ENCODE peak calls at places on chromosomes 11 and 22, in four cellular contexts. One of them, this sample, is unnamed.
A peak's percentile ranks its signal among the peaks of the same experiment; 100 is the strongest.

GRCh38 chr11:10669258-10670033 is 24.1 kb downstream of the IRAG1 start:
- DNase-seq in H1: no peak
- DNase-seq in sigmoid colon: peak; percentile 79
- DNase-seq in heart left ventricle: no peak
- DNase-seq in this sample: peak; percentile 61

GRCh38 chr11:44574620-44575287 is 9.3 kb downstream of the CD82 start:
- DNase-seq in H1: no peak
- DNase-seq in heart left ventricle: no peak
- DNase-seq in sigmoid colon: no peak
- DNase-seq in this sample: no peak

GRCh38 chr11:132588366-132588765 is 943.9 kb downstream of the OPCML start:
- DNase-seq in H1: no peak
- DNase-seq in sigmoid colon: no peak
- DNase-seq in heart left ventricle: no peak
- DNase-seq in this sample: no peak

GRCh38 chr11:71458146-71459070 is 5.4 kb downstream of the NADSYN1 start:
- DNase-seq in heart left ventricle: no peak
- DNase-seq in H1: no peak
- DNase-seq in sigmoid colon: no peak
- DNase-seq in this sample: no peak

GRCh38 chr11:80838153-80838552 is 1397.3 kb upstream of the TENM4 start:
- DNase-seq in heart left ventricle: no peak
- DNase-seq in H1: no peak
- DNase-seq in sigmoid colon: no peak
- DNase-seq in this sample: no peak

GRCh38 chr22:50606126-50606525 is 5.5 kb downstream of the MAPK8IP2 start:
- DNase-seq in sigmoid colon: peak; percentile 59
- DNase-seq in heart left ventricle: no peak
- DNase-seq in H1: no peak
- DNase-seq in this sample: no peak

GRCh38 chr11:63985812-63986155 is 454 bp upstream of the OTUB1 start:
- DNase-seq in H1: no peak
- DNase-seq in heart left ventricle: no peak
- DNase-seq in sigmoid colon: no peak
- DNase-seq in this sample: no peak

GRCh38 chr11:96869207-96869606 is 479.4 kb downstream of the JRKL start:
- DNase-seq in H1: no peak
- DNase-seq in sigmoid colon: no peak
- DNase-seq in heart left ventricle: no peak
- DNase-seq in this sample: no peak

GRCh38 chr11:134272381-134273316 is 3.5 kb upstream of the GLB1L3 start:
- DNase-seq in sigmoid colon: no peak
- DNase-seq in H1: peak; percentile 82
- DNase-seq in heart left ventricle: no peak
- DNase-seq in this sample: no peak

GRCh38 chr11:119207300-119207570 is 1.1 kb downstream of the CBL start:
- DNase-seq in sigmoid colon: no peak
- DNase-seq in heart left ventricle: no peak
- DNase-seq in H1: no peak
- DNase-seq in this sample: peak; percentile 35

GRCh38 chr11:119205080-119205479 is 1.1 kb upstream of the CBL start:
- DNase-seq in sigmoid colon: no peak
- DNase-seq in H1: no peak
- DNase-seq in heart left ventricle: peak; percentile 44
- DNase-seq in this sample: no peak

GRCh38 chr11:119207607-119208006 is 1.5 kb downstream of the CBL start:
- DNase-seq in H1: no peak
- DNase-seq in heart left ventricle: no peak
- DNase-seq in sigmoid colon: no peak
- DNase-seq in this sample: no peak

GRCh38 chr11:119206512-119207299 is 567 bp downstream of the CBL start:
- DNase-seq in H1: no peak
- DNase-seq in sigmoid colon: peak; percentile 77
- DNase-seq in heart left ventricle: peak; percentile 68
- DNase-seq in this sample: no peak

DNA sequence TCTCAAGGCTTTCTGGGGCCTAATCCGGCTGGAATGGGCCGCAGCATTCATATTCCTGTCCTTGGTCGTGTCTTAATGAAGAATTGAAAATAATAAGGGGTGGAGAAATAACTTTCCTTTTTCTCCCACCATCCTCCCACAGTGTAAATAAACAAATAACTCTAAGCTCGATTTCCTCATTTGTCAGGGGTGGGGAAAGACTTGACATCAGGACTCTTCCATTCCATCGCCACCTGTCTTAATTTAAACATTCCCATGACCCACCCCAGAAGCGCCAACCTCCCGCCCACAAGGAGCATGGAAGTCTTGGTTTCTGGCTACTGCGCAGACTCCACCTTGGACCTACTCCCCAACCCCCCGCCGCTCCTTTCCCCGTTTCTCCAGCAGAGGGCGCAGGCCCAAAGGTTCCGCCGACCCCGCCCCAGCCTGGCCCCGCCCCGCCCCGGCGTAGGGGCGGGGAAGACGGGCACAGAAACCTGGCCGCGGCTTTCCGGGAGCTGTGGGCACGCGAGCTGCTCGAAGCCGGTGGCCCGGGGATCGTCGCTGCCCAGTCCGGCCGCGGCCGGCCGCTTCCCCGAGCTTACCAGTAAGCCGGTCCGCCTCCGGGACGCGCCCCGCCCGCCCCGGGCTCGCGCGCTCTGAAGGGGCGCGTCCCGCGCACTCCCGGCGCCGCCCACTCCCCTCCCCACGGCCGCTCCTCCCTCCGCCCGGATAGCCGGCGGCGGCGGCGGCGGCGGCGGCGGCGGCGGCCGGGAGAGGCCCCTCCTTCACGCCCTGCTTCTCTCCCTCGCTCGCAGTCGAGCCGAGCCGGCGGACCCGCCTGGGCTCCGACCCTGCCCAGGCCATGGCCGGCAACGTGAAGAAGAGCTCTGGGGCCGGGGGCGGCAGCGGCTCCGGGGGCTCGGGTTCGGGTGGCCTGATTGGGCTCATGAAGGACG is at the start of gene CBL:
- DNase-seq in sigmoid colon: peak; percentile 98
- DNase-seq in heart left ventricle: peak; percentile 95
- DNase-seq in H1: peak; percentile 75
- DNase-seq in this sample: peak; percentile 90
- TF ChIP-seq POLR2A in sigmoid colon: peak; percentile 46
- TF ChIP-seq POLR2A in heart left ventricle: no peak
- TF ChIP-seq POLR2A in H1: peak; percentile 28
- TF ChIP-seq POLR2A in this sample: peak; percentile 35

DNA sequence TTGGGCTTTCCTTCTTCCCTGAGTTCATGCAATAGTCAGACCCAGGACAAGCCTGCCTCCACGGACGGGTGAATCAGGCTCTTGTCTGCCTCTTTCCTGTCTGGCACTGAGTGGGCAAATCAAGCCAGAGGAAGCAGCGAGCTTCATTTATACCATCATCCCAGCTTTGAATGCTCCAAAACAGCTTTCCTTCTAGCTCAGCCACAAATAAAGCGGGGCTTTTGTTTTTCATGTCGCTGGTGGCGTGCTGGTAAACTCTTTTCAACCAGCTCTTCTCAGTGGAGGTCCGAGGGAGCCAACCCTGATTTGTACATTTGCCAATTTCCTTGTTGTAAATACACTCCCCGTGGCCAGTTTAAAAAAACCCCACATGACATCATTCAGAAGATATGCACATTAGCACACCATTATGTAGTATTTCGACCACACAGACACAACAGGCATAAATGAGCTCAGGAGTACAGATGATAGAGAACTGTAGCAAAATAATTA is 8.6 kb downstream of the C11orf91 start:
- DNase-seq in H1: no peak
- DNase-seq in sigmoid colon: peak; percentile 89
- DNase-seq in heart left ventricle: peak; percentile 68
- DNase-seq in this sample: peak; percentile 98
- TF ChIP-seq POLR2A in H1: no peak
- TF ChIP-seq POLR2A in sigmoid colon: no peak
- TF ChIP-seq POLR2A in heart left ventricle: no peak
- TF ChIP-seq POLR2A in this sample: peak; percentile 54

DNA sequence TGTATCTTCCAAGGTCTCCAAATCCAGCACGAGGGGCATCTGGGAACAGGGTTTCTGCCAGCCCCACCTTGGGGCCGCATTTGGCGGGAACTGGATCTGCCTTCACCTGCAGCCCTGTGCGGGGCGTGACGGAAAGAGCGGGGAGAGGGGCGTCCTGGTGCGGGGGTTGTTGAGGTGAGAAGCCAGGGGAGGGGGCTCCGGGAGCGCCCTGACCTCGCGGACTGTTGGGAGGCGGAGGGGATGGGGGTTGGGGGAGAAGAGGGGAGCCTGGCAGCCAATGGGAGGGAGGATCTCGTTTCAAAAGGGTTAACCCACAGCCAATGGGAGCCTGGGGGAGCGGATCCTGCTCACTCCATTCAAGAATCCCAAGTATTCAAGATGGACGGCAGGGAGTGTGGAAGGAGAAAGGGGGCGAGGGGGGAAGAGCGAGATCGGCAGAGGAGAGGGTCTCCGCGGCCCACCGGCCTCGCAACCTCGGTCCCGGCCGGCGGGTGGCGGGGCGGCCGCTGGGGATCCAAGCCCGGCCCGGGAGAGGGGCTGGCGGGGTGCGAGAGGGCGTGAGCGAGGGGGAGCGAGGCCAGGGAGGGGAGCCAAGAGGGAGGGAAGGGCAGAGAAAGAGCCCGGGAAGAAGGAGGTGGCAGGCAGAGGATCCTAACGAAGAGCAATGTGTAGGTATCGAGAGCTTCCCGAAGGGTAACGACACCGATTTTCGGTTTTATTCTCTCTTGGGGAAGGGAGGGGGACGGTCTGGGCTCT is 11.5 kb downstream of the YPEL4 start:
- DNase-seq in H1: peak; percentile 89
- DNase-seq in heart left ventricle: peak; percentile 80
- DNase-seq in sigmoid colon: peak; percentile 92
- DNase-seq in this sample: peak; percentile 80
- TF ChIP-seq POLR2A in H1: peak; percentile 95
- TF ChIP-seq POLR2A in heart left ventricle: no peak
- TF ChIP-seq POLR2A in sigmoid colon: no peak
- TF ChIP-seq POLR2A in this sample: peak; percentile 82

DNA sequence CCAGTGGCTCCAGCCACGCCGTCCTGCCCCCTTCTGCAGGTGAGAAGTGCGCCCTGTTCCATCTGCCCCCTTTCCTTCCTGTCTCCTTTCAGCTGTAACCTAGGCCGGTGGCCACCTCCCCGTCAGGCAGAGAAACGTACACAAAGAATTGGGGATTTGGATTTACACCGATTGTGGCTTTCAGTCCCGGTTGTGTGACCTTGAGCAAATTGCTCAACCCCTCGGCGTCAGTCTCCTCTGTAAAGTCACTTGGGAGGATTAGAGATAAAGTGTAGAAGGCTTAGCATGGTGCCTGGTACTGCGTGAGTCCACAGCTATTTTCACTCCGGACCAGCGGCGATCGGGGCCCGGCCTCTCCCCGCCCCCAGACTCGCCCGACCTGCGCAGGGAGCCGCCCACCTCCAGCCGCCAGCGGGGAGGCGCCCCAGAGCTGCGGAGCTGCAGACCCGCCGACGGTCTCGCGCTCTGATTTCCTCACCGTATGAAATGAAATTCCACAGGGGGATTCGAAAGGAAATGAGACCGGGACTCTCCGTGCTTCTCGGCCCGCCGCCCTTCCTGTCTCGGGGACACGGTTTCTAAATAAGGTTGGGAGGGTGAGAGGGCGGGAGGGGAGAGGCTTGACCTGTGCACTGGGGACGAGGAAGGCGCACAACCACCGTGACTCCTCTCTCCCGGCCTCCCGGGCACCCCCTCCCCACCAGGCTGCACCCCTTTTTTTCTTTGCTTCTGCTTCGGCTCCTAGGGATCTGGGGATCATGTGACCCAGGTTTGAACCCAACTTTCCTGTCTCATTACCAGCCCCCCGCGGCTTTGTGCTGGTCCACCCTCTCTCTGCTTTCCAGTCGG is 703 bp upstream of the FZD4 start:
- DNase-seq in heart left ventricle: peak; percentile 90
- DNase-seq in H1: no peak
- DNase-seq in sigmoid colon: peak; percentile 93
- DNase-seq in this sample: peak; percentile 92
- TF ChIP-seq POLR2A in heart left ventricle: no peak
- TF ChIP-seq POLR2A in H1: peak; percentile 21
- TF ChIP-seq POLR2A in sigmoid colon: peak; percentile 10
- TF ChIP-seq POLR2A in this sample: peak; percentile 41

GRCh38 chr11:61333638-61334433 is 808 bp downstream of the TKFC start:
- DNase-seq in heart left ventricle: no peak
- DNase-seq in sigmoid colon: no peak
- DNase-seq in H1: no peak
- DNase-seq in this sample: no peak

GRCh38 chr11:61335355-61335710 is 2.3 kb downstream of the TKFC start:
- DNase-seq in H1: no peak
- DNase-seq in sigmoid colon: no peak
- DNase-seq in heart left ventricle: no peak
- DNase-seq in this sample: no peak

GRCh38 chr11:61332823-61333637 is at the start of the genes DDB1 and TKFC:
- DNase-seq in sigmoid colon: peak; percentile 97
- DNase-seq in H1: peak; percentile 84
- DNase-seq in heart left ventricle: peak; percentile 98
- DNase-seq in this sample: peak; percentile 94

GRCh38 chr11:61336171-61336935 is 3.3 kb downstream of the TKFC start:
- DNase-seq in heart left ventricle: peak; percentile 82
- DNase-seq in H1: peak; percentile 78
- DNase-seq in sigmoid colon: peak; percentile 88
- DNase-seq in this sample: peak; percentile 76

DNA sequence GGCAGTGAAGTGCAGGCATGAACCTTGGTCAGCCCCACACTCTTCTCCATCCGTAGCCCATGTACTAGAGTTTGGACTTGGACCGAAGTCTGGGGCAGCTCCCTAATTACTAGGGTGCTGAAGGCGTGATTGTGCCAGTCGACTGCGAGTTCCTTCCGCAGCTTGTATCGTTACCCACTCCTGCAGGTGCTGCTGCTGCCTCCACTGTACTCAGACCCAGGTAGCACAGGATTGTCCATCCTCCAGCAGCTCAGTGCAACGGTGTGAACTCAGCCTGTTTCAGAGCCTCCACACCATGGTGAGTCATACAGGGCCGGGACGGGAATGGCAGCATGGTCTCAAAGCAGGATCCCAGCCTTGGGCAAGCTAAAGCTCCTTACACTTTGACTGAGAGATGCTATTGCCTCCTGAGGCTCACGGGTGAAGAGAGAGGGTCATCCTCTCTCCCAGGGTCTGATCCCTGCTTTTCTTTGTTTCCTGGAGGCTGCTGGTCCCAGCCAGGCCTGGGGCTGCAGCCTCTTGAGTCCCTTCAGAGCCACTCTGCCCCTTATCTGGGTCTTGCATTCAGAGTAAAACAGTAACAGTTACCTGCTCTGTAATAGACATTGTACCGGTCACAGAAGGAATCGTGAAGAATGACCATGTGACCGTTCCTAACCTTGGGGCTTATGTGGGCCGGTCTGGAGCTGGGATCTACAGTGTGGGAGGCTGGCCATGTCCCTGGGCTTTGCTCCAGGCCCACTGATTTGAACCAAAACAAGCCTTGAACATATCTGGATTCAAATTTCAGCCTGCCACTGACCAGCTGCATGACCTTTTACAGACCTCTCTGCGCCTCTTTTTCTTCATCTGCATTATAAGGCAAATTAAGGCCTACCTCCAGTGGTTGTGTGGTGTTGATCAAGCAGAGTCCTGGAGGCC is 1.7 kb downstream of the TKFC start:
- DNase-seq in sigmoid colon: peak; percentile 48
- DNase-seq in H1: no peak
- DNase-seq in heart left ventricle: no peak
- DNase-seq in this sample: no peak
- TF ChIP-seq POLR2A in sigmoid colon: no peak
- TF ChIP-seq POLR2A in H1: no peak
- TF ChIP-seq POLR2A in heart left ventricle: no peak
- TF ChIP-seq POLR2A in this sample: no peak

This sample was measured in endothelial cell of umbilical vein.